ENCODE peak calls at places on chromosomes 3 and 15, in six cellular contexts. R, I, Y, O, A and F are unnamed samples.

GRCh38 chr3:178603735-178604134 is 67.5 kb downstream of the KCNMB2 start:
- DNase-seq in R (no peak), A (no peak), O (no peak), Y (no peak), I (no peak), F (no peak)

GRCh38 chr15:68843425-68844311 is 23.0 kb upstream of the ANP32A start:
- DNase-seq in Y (peak; percentile 25), I (peak; percentile 43), A (no peak), R (no peak), O (peak; percentile 69), F (no peak)

GRCh38 chr3:167032267-167032876 is 347.7 kb downstream of the ZBBX start:
- DNase-seq in O (no peak), A (no peak), R (no peak), I (no peak), Y (no peak), F (no peak)

GRCh38 chr3:187243933-187244564 is 46.8 kb downstream of the RTP1 start:
- DNase-seq in I (no peak), R (no peak), A (no peak), Y (no peak), O (no peak), F (no peak)

GRCh38 chr3:86563358-86563970 is 427.5 kb downstream of the VGLL3 start:
- DNase-seq in A (no peak), I (no peak), R (no peak), O (no peak), Y (peak; percentile 43), F (no peak)

GRCh38 chr15:64774556-64775523 is 549 bp downstream of the RBPMS2 start:
- DNase-seq in A (no peak), Y (peak; percentile 22), R (no peak), I (peak; percentile 70), O (peak; percentile 75), F (no peak)

GRCh38 chr3:46926039-46926438 is 48.5 kb downstream of the PTH1R start:
- DNase-seq in A (no peak), O (no peak), Y (peak; percentile 69), I (no peak), R (no peak), F (no peak)

GRCh38 chr3:136149569-136150136 is 46.5 kb downstream of the MSL2 start:
- DNase-seq in R (no peak), I (no peak), A (no peak), Y (peak; percentile 29), O (no peak), F (no peak)

GRCh38 chr3:12175137-12175593 is 16.5 kb upstream of the TIMP4 start:
- DNase-seq in I (no peak), A (no peak), Y (no peak), O (no peak), R (no peak), F (no peak)

GRCh38 chr3:166533740-166534139 is 696.5 kb upstream of the BCHE start:
- DNase-seq in A (no peak), O (no peak), R (no peak), I (no peak), Y (no peak), F (no peak)

GRCh38 chr15:70783041-70783440 is 19.7 kb upstream of the UACA start:
- DNase-seq in O (no peak), I (no peak), A (no peak), Y (no peak), R (no peak), F (no peak)

GRCh38 chr15:62125763-62126162 is 39.3 kb downstream of the C2CD4B start:
- DNase-seq in Y (peak; percentile 95), R (no peak), I (no peak), A (no peak), O (no peak), F (no peak)

GRCh38 chr3:12948891-12949711 is 107.7 kb upstream of the RPL32 start:
- DNase-seq in I (no peak), R (no peak), Y (peak; percentile 58), O (no peak), A (no peak), F (peak; percentile 69)

GRCh38 chr3:125143982-125144652 is 68.4 kb downstream of the SLC12A8 start:
- DNase-seq in R (no peak), Y (no peak), A (no peak), O (no peak), I (no peak), F (no peak)

GRCh38 chr3:39187372-39188155 is 4.8 kb downstream of the XIRP1 start:
- DNase-seq in O (no peak), Y (no peak), I (no peak), A (no peak), R (no peak), F (no peak)

GRCh38 chr3:50238549-50239026 is 2.6 kb downstream of the GNAI2 start:
- DNase-seq in O (no peak), Y (peak; percentile 43), A (peak; percentile 61), I (no peak), R (no peak), F (no peak)

GRCh38 chr3:54756330-54756731 is 171.5 kb downstream of the LRTM1 start:
- DNase-seq in I (no peak), A (no peak), R (no peak), O (no peak), Y (no peak), F (no peak)

GRCh38 chr15:25172691-25173090 is 217.9 kb downstream of the SNRPN start:
- DNase-seq in O (no peak), I (no peak), R (no peak), Y (no peak), A (no peak), F (no peak)

GRCh38 chr3:46089237-46090011 is 62.1 kb upstream of the XCR1 start:
- DNase-seq in R (no peak), A (no peak), O (no peak), Y (no peak), I (no peak), F (peak; percentile 76)

GRCh38 chr3:147418352-147418751 is 9.2 kb downstream of the ZIC1 start:
- DNase-seq in O (no peak), Y (no peak), R (no peak), A (no peak), I (no peak), F (no peak)

GRCh38 chr3:49723301-49723630 is 485 bp downstream of the GMPPB start:
- DNase-seq in I (peak; percentile 65), O (no peak), Y (peak; percentile 71), R (no peak), A (peak; percentile 37), F (no peak)

GRCh38 chr3:34206996-34207395 is 408.6 kb downstream of the PDCD6IP start:
- DNase-seq in O (no peak), I (no peak), Y (peak; percentile 85), R (no peak), A (no peak), F (no peak)

GRCh38 chr3:8301977-8302589 is 199.5 kb upstream of the LMCD1 start:
- DNase-seq in A (no peak), O (no peak), Y (peak; percentile 68), R (no peak), I (no peak), F (peak; percentile 9)

GRCh38 chr3:1979961-1980615 is 118.6 kb upstream of the CNTN4 start:
- DNase-seq in A (no peak), O (no peak), R (no peak), I (no peak), Y (no peak), F (no peak)

GRCh38 chr3:161863775-161864174 is 367.2 kb downstream of the OTOL1 start:
- DNase-seq in O (no peak), A (no peak), R (no peak), Y (no peak), I (no peak), F (no peak)

GRCh38 chr3:134320749-134321148 is 53.5 kb downstream of the AMOTL2 start:
- DNase-seq in O (peak; percentile 34), I (no peak), R (no peak), A (no peak), Y (no peak), F (no peak)

GRCh38 chr3:186883686-186884058 is 41.2 kb downstream of the ADIPOQ start:
- DNase-seq in A (no peak), Y (no peak), O (no peak), R (no peak), I (no peak), F (no peak)

GRCh38 chr3:48897401-48898376 is 993 bp downstream of the SLC25A20 start:
- DNase-seq in Y (peak; percentile 7), R (no peak), O (no peak), A (no peak), I (no peak), F (no peak)

GRCh38 chr3:146640361-146640760 is 35.2 kb upstream of the PLSCR5 start:
- DNase-seq in I (no peak), Y (no peak), O (no peak), A (peak; percentile 5), R (no peak), F (no peak)

GRCh38 chr3:62665627-62666433 is 209.4 kb downstream of the CADPS start:
- DNase-seq in O (peak; percentile 87), Y (peak; percentile 59), A (peak; percentile 81), I (no peak), R (no peak), F (peak; percentile 15)

GRCh38 chr15:60835974-60836373 is 357.0 kb upstream of the ICE2 start:
- DNase-seq in Y (no peak), O (no peak), R (no peak), A (no peak), I (no peak), F (no peak)

GRCh38 chr15:63931556-63931955 is 97.8 kb upstream of the HERC1 start:
- DNase-seq in R (no peak), O (no peak), I (no peak), A (no peak), Y (no peak), F (no peak)